ENCODE peak calls at places on chromosome 4, in six cellular contexts. One of them, this sample, is unnamed.

GRCh38 chr4:15392053-15392805 is 35.6 kb upstream of the C1QTNF7 start:
- DNase-seq in anterior cingulate cortex: no peak
- DNase-seq in cerebellum: peak
- DNase-seq in HTR-8/SVneo: no peak
- DNase-seq in epithelial cell of esophagus: peak
- DNase-seq in GM23248: no peak
- DNase-seq in this sample: no peak

GRCh38 chr4:128355301-128355700 is 67.7 kb upstream of the PGRMC2 start:
- DNase-seq in GM23248: peak
- DNase-seq in HTR-8/SVneo: no peak
- DNase-seq in anterior cingulate cortex: no peak
- DNase-seq in cerebellum: no peak
- DNase-seq in epithelial cell of esophagus: peak
- DNase-seq in this sample: peak

GRCh38 chr4:155339588-155339987 is 37.2 kb downstream of the MAP9 start:
- DNase-seq in GM23248: no peak
- DNase-seq in HTR-8/SVneo: no peak
- DNase-seq in cerebellum: no peak
- DNase-seq in epithelial cell of esophagus: peak
- DNase-seq in anterior cingulate cortex: no peak
- DNase-seq in this sample: no peak

GRCh38 chr4:72767903-72768817 is 199.1 kb upstream of the ADAMTS3 start:
- DNase-seq in HTR-8/SVneo: peak
- DNase-seq in GM23248: peak
- DNase-seq in anterior cingulate cortex: no peak
- DNase-seq in epithelial cell of esophagus: peak
- DNase-seq in cerebellum: no peak
- DNase-seq in this sample: no peak

GRCh38 chr4:113951263-113951662 is 28.2 kb downstream of the ARSJ start:
- DNase-seq in GM23248: peak
- DNase-seq in cerebellum: peak
- DNase-seq in HTR-8/SVneo: no peak
- DNase-seq in anterior cingulate cortex: no peak
- DNase-seq in epithelial cell of esophagus: no peak
- DNase-seq in this sample: no peak

GRCh38 chr4:32003548-32003947 is 1283.4 kb downstream of the PCDH7 start:
- DNase-seq in cerebellum: no peak
- DNase-seq in epithelial cell of esophagus: no peak
- DNase-seq in GM23248: no peak
- DNase-seq in anterior cingulate cortex: no peak
- DNase-seq in HTR-8/SVneo: no peak
- DNase-seq in this sample: no peak

GRCh38 chr4:4386296-4386735 is 586 bp upstream of the NSG1 start:
- DNase-seq in cerebellum: peak
- DNase-seq in HTR-8/SVneo: no peak
- DNase-seq in epithelial cell of esophagus: peak
- DNase-seq in anterior cingulate cortex: no peak
- DNase-seq in GM23248: no peak
- DNase-seq in this sample: peak

GRCh38 chr4:109276482-109277095 is 25.9 kb downstream of the COL25A1 start:
- DNase-seq in epithelial cell of esophagus: no peak
- DNase-seq in GM23248: no peak
- DNase-seq in anterior cingulate cortex: no peak
- DNase-seq in HTR-8/SVneo: no peak
- DNase-seq in cerebellum: no peak
- DNase-seq in this sample: no peak

GRCh38 chr4:101600287-101600686 is 190.2 kb upstream of the BANK1 start:
- DNase-seq in GM23248: no peak
- DNase-seq in anterior cingulate cortex: no peak
- DNase-seq in HTR-8/SVneo: no peak
- DNase-seq in cerebellum: no peak
- DNase-seq in epithelial cell of esophagus: peak
- DNase-seq in this sample: no peak

This sample was measured in BE2C.